ENCODE peak calls at places on chromosomes 3 and 15, in five cellular contexts. E is upper lobe of right lung, R is mammary epithelial cell, T is foreskin fibroblast, M is Peyer's patch. O is an unnamed sample.
A peak's percentile ranks its signal among the peaks of the same experiment; 100 is the strongest.

GRCh38 chr3:192482809-192483208 is 244.5 kb downstream of the FGF12 start:
- DNase-seq in E (no peak), R (no peak), T (no peak), M (no peak), O (no peak)

GRCh38 chr15:48940508-48940907 is 23.2 kb downstream of the SHC4 start:
- DNase-seq in E (no peak), R (peak; percentile 97), T (peak; percentile 96), M (no peak), O (no peak)

GRCh38 chr3:131036200-131036816 is 9.6 kb downstream of the NEK11 start:
- DNase-seq in E (no peak), R (peak; percentile 58), T (peak; percentile 73), M (no peak), O (no peak)

GRCh38 chr3:115553796-115554495 is 69.4 kb upstream of the GAP43 start:
- DNase-seq in E (no peak), R (no peak), T (no peak), M (no peak), O (no peak)

GRCh38 chr3:16448691-16449090 is 64.8 kb downstream of the RFTN1 start:
- DNase-seq in E (no peak), R (peak; percentile 90), T (peak; percentile 97), M (peak; percentile 54), O (no peak)

GRCh38 chr3:141280086-141280485 is 48.5 kb downstream of the PXYLP1 start:
- DNase-seq in E (peak; percentile 52), R (no peak), T (peak; percentile 89), M (no peak), O (no peak)

GRCh38 chr3:58659051-58659675 is 7.4 kb downstream of the FAM3D start:
- DNase-seq in E (no peak), R (peak; percentile 20), T (peak; percentile 40), M (peak; percentile 46), O (no peak)

GRCh38 chr15:42576040-42576594 is 711 bp downstream of the STARD9 start:
- DNase-seq in E (no peak), R (no peak), T (no peak), M (no peak), O (no peak)

GRCh38 chr3:99551520-99551919 is 86.9 kb upstream of the COL8A1 start:
- DNase-seq in E (no peak), R (no peak), T (no peak), M (no peak), O (no peak)

GRCh38 chr3:40971191-40972168 is 227.8 kb upstream of the CTNNB1 start:
- DNase-seq in E (peak; percentile 80), R (peak; percentile 99), T (peak; percentile 56), M (peak; percentile 66), O (no peak)

GRCh38 chr3:75138345-75138744 is 523.9 kb upstream of the CNTN3 start:
- DNase-seq in E (no peak), R (no peak), T (no peak), M (no peak), O (no peak)

GRCh38 chr3:66415867-66416428 is 84.9 kb downstream of the LRIG1 start:
- DNase-seq in E (no peak), R (no peak), T (no peak), M (peak; percentile 1), O (no peak)

GRCh38 chr3:111846717-111847116 is 12.3 kb upstream of the PHLDB2 start:
- DNase-seq in E (no peak), R (peak; percentile 93), T (peak; percentile 82), M (no peak), O (no peak)

GRCh38 chr15:65194826-65195541 is 9.8 kb upstream of the CLPX start:
- DNase-seq in E (no peak), R (no peak), T (peak; percentile 26), M (no peak), O (no peak)

GRCh38 chr3:148366743-148367410 is 330.8 kb upstream of the AGTR1 start:
- DNase-seq in E (no peak), R (no peak), T (peak; percentile 37), M (no peak), O (no peak)

GRCh38 chr3:124760601-124761000 is 30.3 kb downstream of the UMPS start:
- DNase-seq in E (no peak), R (no peak), T (peak; percentile 87), M (no peak), O (no peak)

GRCh38 chr3:35974872-35975271 is 335.5 kb downstream of the ARPP21 start:
- DNase-seq in E (no peak), R (no peak), T (no peak), M (no peak), O (no peak)

DNA sequence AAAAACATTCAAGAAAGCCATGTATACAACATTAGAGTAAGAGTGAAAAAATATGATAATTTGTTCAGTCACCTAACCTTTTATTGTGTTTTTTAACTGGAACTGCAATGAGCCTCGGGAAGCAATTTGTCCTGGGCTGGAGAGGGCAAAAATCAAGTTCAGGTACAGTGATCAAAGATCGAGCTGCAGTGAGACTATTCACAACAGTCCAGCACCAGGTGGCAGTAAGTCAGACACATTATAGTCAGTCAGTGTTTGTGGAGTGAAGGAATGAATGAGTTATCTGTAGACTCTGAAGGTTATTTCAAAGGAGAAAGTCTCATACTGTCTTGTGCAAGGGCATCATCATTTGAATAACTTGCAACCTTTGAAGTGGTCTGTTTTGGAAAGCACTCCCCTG is 116.6 kb downstream of the CHDH start:
- DNase-seq in E (no peak), R (peak; percentile 5), T (no peak), M (no peak), O (no peak)
- TF ChIP-seq CTCF in E (no peak), R (peak; percentile 13), T (peak; percentile 5), M (peak; percentile 54), O (no peak)

GRCh38 chr15:30990036-30990435 is 1.4 kb downstream of the MTMR10 start:
- DNase-seq in E (no peak), R (no peak), T (peak; percentile 24), M (no peak), O (no peak)
- TF ChIP-seq CTCF in E (no peak), R (no peak), T (no peak), M (peak; percentile 36), O (no peak)

DNA sequence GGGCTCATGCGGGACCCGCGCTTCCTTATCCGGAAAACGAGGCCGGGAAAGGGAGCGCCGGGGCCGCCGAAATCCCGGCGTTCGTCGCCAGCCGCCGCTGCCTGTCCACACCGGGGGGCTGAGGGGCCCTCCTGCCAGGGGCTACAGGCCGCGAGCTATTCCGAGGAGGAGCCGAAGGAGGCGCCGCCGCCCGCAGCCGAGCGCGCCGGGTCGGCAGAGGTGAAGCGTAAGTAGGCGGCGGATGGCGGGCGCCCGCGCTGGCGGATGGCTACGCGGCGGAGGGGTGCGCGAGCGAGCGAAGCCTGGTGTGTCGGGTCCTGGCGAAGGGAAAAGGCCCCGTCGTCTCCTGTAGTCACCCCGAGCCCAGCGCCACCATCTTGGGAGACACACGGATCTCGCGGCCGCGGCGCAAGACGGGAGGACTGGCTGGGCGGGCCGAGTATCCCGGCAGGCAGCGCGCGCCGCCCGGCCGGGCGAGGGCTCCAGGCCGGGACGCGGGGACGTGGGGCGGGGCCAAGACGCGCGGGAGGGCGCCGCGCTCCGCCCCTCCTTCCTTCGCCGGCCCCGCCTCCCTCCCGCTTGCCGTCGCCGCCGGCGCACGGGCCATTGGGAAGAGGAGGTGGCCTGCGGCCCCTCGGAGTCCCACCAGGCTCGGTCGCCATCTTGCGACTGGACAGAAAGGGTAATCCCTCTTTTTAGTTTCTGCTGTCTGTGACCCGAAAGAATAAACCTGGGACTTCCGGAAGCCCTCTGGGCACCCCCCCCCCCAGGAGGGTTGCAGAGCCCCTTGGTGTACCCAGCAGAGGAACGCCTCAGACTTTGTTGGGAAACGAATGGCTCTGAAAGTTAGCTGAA is at the start of gene UBE3A:
- DNase-seq in E (peak; percentile 96), R (peak; percentile 90), T (peak; percentile 98), M (peak; percentile 93), O (peak; percentile 60)
- TF ChIP-seq CTCF in E (no peak), R (no peak), T (no peak), M (no peak), O (peak; percentile 19)

GRCh38 chr3:10303105-10303504 is 10.4 kb upstream of the GHRL start:
- DNase-seq in E (no peak), R (no peak), T (no peak), M (no peak), O (no peak)

GRCh38 chr3:10300087-10300486 is 7.3 kb upstream of the GHRL start:
- DNase-seq in E (no peak), R (no peak), T (no peak), M (no peak), O (no peak)

GRCh38 chr3:10303785-10304184 is 11.0 kb upstream of the GHRL start:
- DNase-seq in E (no peak), R (no peak), T (no peak), M (no peak), O (no peak)

GRCh38 chr3:10299679-10300078 is 6.9 kb upstream of the GHRL start:
- DNase-seq in E (no peak), R (no peak), T (peak; percentile 46), M (no peak), O (no peak)

DNA sequence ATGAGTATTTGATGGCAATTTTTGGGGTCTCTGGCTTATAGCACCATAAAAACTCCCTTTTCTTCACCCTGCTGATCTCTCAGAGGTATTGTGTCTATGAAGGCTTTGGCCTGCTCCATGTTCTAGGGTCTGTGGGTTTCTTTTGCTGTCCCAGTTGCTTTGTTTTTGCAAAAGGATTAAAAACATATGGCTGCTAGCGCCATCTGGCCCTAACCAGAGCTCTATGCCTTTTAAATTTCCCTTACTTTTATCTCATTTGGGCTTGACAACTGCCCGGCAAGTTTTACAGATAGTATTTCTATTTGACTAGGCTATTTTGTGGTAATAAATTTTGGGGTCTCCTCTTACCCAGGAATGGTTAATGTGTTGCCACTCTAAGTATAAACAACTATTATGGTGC is 6.4 kb upstream of the GHRL start:
- DNase-seq in E (no peak), R (no peak), T (peak; percentile 62), M (no peak), O (no peak)
- TF ChIP-seq CTCF in E (no peak), R (no peak), T (no peak), M (no peak), O (peak; percentile 21)

GRCh38 chr3:185976977-185977678 is 39.3 kb upstream of the TRA2B start:
- DNase-seq in E (peak; percentile 91), R (peak; percentile 36), T (peak; percentile 86), M (peak; percentile 83), O (no peak)

GRCh38 chr3:185978516-185978915 is 40.7 kb upstream of the TRA2B start:
- DNase-seq in E (no peak), R (no peak), T (no peak), M (no peak), O (no peak)

GRCh38 chr3:185979721-185980121 is 41.9 kb upstream of the TRA2B start:
- DNase-seq in E (no peak), R (no peak), T (no peak), M (no peak), O (no peak)

GRCh38 chr3:185976100-185976499 is 38.3 kb upstream of the TRA2B start:
- DNase-seq in E (no peak), R (no peak), T (no peak), M (no peak), O (no peak)

GRCh38 chr3:185977679-185978040 is 39.8 kb upstream of the TRA2B start:
- DNase-seq in E (no peak), R (no peak), T (no peak), M (no peak), O (no peak)
- TF ChIP-seq CTCF in E (no peak), R (no peak), T (no peak), M (no peak), O (no peak)

O was measured in D721Med.